ENCODE peak calls at places on chromosomes 2 and 18, in four cellular contexts. B is astrocyte of the spinal cord, Z is cardiac muscle cell, V is astrocyte. M is an unnamed sample.
A peak's percentile ranks its signal among the peaks of the same experiment; 100 is the strongest.

GRCh38 chr2:20179755-20180594 is 45.0 kb downstream of the SDC1 start:
- DNase-seq in B (no peak), Z (no peak), V (no peak), M (no peak)

GRCh38 chr18:48831113-48831759 is 119.5 kb downstream of the SMAD7 start:
- DNase-seq in B (no peak), Z (no peak), V (no peak), M (no peak)

GRCh38 chr18:58363767-58364540 is 264.9 kb downstream of the ALPK2 start:
- DNase-seq in B (peak; percentile 68), Z (no peak), V (peak; percentile 75), M (peak; percentile 63)

GRCh38 chr2:205929445-205930027 is 156.4 kb downstream of the INO80D start:
- DNase-seq in B (no peak), Z (no peak), V (no peak), M (no peak)

GRCh38 chr18:9387891-9388290 is 53.3 kb downstream of the TWSG1 start:
- DNase-seq in B (no peak), Z (no peak), V (no peak), M (no peak)

GRCh38 chr2:52976132-52976949 is 791.3 kb upstream of the CHAC2 start:
- DNase-seq in B (peak; percentile 32), Z (peak; percentile 33), V (peak; percentile 14), M (no peak)

GRCh38 chr18:14781671-14782070 is 33.7 kb downstream of the ANKRD30B start:
- DNase-seq in B (no peak), Z (no peak), V (no peak), M (no peak)

GRCh38 chr2:9703085-9703641 is 72.4 kb upstream of the YWHAQ start:
- DNase-seq in B (peak; percentile 92), Z (no peak), V (peak; percentile 66), M (peak; percentile 91)

GRCh38 chr18:62196079-62196478 is 9.0 kb downstream of the RELCH start:
- DNase-seq in B (no peak), Z (no peak), V (no peak), M (no peak)

GRCh38 chr2:217851191-217852020 is 151.4 kb downstream of the TNS1 start:
- DNase-seq in B (peak; percentile 35), Z (no peak), V (peak; percentile 70), M (peak; percentile 95)

GRCh38 chr2:217848351-217848957 is 154.3 kb downstream of the TNS1 start:
- DNase-seq in B (no peak), Z (no peak), V (no peak), M (no peak)

GRCh38 chr2:217847552-217848350 is 155.0 kb downstream of the TNS1 start:
- DNase-seq in B (no peak), Z (no peak), V (no peak), M (no peak)

GRCh38 chr2:217849154-217849553 is 153.6 kb downstream of the TNS1 start:
- DNase-seq in B (no peak), Z (no peak), V (no peak), M (peak; percentile 54)

DNA sequence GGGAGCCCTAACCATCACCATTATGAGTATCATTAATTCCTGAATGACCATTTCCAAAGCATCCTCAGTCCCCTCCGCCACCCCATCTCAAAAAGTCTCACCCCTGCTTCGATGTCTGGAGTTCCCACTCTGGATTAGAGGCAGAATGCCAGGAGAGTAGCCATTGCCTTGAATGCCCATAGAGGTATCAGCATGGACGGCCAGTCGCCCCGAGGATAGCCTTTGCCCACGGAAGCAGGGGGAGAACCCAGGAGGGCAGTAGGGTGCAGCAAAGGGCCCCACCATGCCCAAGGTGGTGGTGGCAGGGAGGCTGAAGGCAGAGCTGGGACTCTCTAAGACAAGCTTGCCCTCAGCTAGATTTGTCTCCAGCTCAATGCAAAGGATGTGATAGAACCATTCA is 153.2 kb downstream of the TNS1 start:
- DNase-seq in B (no peak), Z (no peak), V (no peak), M (no peak)
- H3K4me3 ChIP-seq in B (peak overlapping the region; percentile 32), Z (no peak overlapping the region), V (peak overlapping the region; percentile 37), M (no peak overlapping the region)

GRCh38 chr18:34816183-34816582 is 106.1 kb downstream of the DTNA start:
- DNase-seq in B (no peak), Z (no peak), V (no peak), M (no peak)

GRCh38 chr18:34817636-34818035 is 107.5 kb downstream of the DTNA start:
- DNase-seq in B (no peak), Z (no peak), V (no peak), M (no peak)

GRCh38 chr18:34821669-34822210 is 111.6 kb downstream of the DTNA start:
- DNase-seq in B (no peak), Z (no peak), V (no peak), M (no peak)

GRCh38 chr18:34818069-34818468 is 108.0 kb downstream of the DTNA start:
- DNase-seq in B (no peak), Z (no peak), V (no peak), M (no peak)

GRCh38 chr18:34820360-34820759 is 110.3 kb downstream of the DTNA start:
- DNase-seq in B (no peak), Z (no peak), V (no peak), M (no peak)
- TF ChIP-seq CTCF in B (no peak), Z (no peak), V (no peak), M (no peak)

GRCh38 chr2:108810993-108811957 is 24.7 kb downstream of the CCDC138 start:
- DNase-seq in B (no peak), Z (no peak), V (no peak), M (no peak)

GRCh38 chr2:108809936-108810335 is 23.4 kb downstream of the CCDC138 start:
- DNase-seq in B (no peak), Z (no peak), V (no peak), M (no peak)

GRCh38 chr2:108813732-108814131 is 27.2 kb downstream of the CCDC138 start:
- DNase-seq in B (no peak), Z (no peak), V (no peak), M (no peak)
- H3K4me3 ChIP-seq in B (no peak overlapping the region), Z (no peak overlapping the region), V (no peak overlapping the region), M (no peak overlapping the region)

GRCh38 chr2:113697516-113697915 is 58.9 kb downstream of the SLC35F5 start:
- DNase-seq in B (no peak), Z (no peak), V (no peak), M (no peak)

GRCh38 chr2:113703404-113704299 is 52.8 kb downstream of the SLC35F5 start:
- DNase-seq in B (no peak), Z (no peak), V (no peak), M (no peak)

GRCh38 chr2:113699048-113699447 is 57.4 kb downstream of the SLC35F5 start:
- DNase-seq in B (no peak), Z (no peak), V (no peak), M (no peak)

GRCh38 chr2:113705982-113706523 is 50.4 kb downstream of the SLC35F5 start:
- DNase-seq in B (no peak), Z (no peak), V (no peak), M (no peak)

GRCh38 chr2:113700186-113700841 is 56.1 kb downstream of the SLC35F5 start:
- DNase-seq in B (no peak), Z (peak; percentile 20), V (no peak), M (no peak)
- TF ChIP-seq CTCF in B (no peak), Z (no peak), V (no peak), M (no peak)

M was measured in AG10803.